ENCODE peak calls at places on chromosomes 4 and X, in five cellular contexts. One of them, this sample, is unnamed.

GRCh38 chr4:2696423-2696822 is 59.7 kb downstream of the TNIP2 start:
- DNase-seq in hepatocyte: no peak
- DNase-seq in mammary epithelial cell: no peak
- DNase-seq in AG04450: no peak
- DNase-seq in WERI-Rb-1: no peak
- DNase-seq in this sample: no peak

GRCh38 chrX:123083924-123084323 is 100.2 kb upstream of the GRIA3 start:
- DNase-seq in hepatocyte: no peak
- DNase-seq in mammary epithelial cell: peak
- DNase-seq in AG04450: no peak
- DNase-seq in WERI-Rb-1: no peak
- DNase-seq in this sample: no peak

GRCh38 chrX:129617420-129617819 is 37.3 kb downstream of the APLN start:
- DNase-seq in mammary epithelial cell: no peak
- DNase-seq in WERI-Rb-1: no peak
- DNase-seq in hepatocyte: no peak
- DNase-seq in AG04450: no peak
- DNase-seq in this sample: no peak

GRCh38 chr4:142126890-142127497 is 490.6 kb downstream of the IL15 start:
- DNase-seq in AG04450: peak
- DNase-seq in WERI-Rb-1: peak
- DNase-seq in hepatocyte: peak
- DNase-seq in mammary epithelial cell: peak
- DNase-seq in this sample: peak

GRCh38 chrX:12403474-12404082 is 265.3 kb downstream of the FRMPD4 start:
- DNase-seq in WERI-Rb-1: no peak
- DNase-seq in hepatocyte: no peak
- DNase-seq in mammary epithelial cell: peak
- DNase-seq in AG04450: no peak
- DNase-seq in this sample: no peak

GRCh38 chr4:38313999-38314561 is 349.9 kb upstream of the KLF3 start:
- DNase-seq in mammary epithelial cell: peak
- DNase-seq in hepatocyte: peak
- DNase-seq in WERI-Rb-1: no peak
- DNase-seq in AG04450: no peak
- DNase-seq in this sample: peak

GRCh38 chr4:152640058-152640921 is 39.5 kb downstream of the TMEM154 start:
- DNase-seq in mammary epithelial cell: no peak
- DNase-seq in WERI-Rb-1: no peak
- DNase-seq in hepatocyte: peak
- DNase-seq in AG04450: no peak
- DNase-seq in this sample: peak

GRCh38 chr4:16196482-16197393 is 29.5 kb downstream of the TAPT1 start:
- DNase-seq in WERI-Rb-1: no peak
- DNase-seq in AG04450: no peak
- DNase-seq in mammary epithelial cell: peak
- DNase-seq in hepatocyte: peak
- DNase-seq in this sample: peak

GRCh38 chr4:71595576-71596108 is 188.2 kb downstream of the GC start:
- DNase-seq in mammary epithelial cell: peak
- DNase-seq in AG04450: no peak
- DNase-seq in hepatocyte: no peak
- DNase-seq in WERI-Rb-1: no peak
- DNase-seq in this sample: no peak

GRCh38 chrX:132737743-132738142 is 220.7 kb downstream of the HS6ST2 start:
- DNase-seq in AG04450: no peak
- DNase-seq in hepatocyte: no peak
- DNase-seq in WERI-Rb-1: no peak
- DNase-seq in mammary epithelial cell: peak
- DNase-seq in this sample: no peak

GRCh38 chr4:157141976-157142375 is 66.0 kb downstream of the GLRB start:
- DNase-seq in mammary epithelial cell: no peak
- DNase-seq in WERI-Rb-1: no peak
- DNase-seq in hepatocyte: no peak
- DNase-seq in AG04450: no peak
- DNase-seq in this sample: no peak

GRCh38 chr4:33714971-33715370 is 2529.3 kb downstream of the ARAP2 start:
- DNase-seq in WERI-Rb-1: no peak
- DNase-seq in hepatocyte: no peak
- DNase-seq in mammary epithelial cell: no peak
- DNase-seq in AG04450: no peak
- DNase-seq in this sample: no peak

GRCh38 chr4:87445964-87446363 is 23.6 kb downstream of the NUDT9 start:
- DNase-seq in AG04450: no peak
- DNase-seq in hepatocyte: no peak
- DNase-seq in mammary epithelial cell: no peak
- DNase-seq in WERI-Rb-1: no peak
- DNase-seq in this sample: peak

GRCh38 chr4:87451537-87451936 is 29.2 kb downstream of the NUDT9 start:
- DNase-seq in WERI-Rb-1: no peak
- DNase-seq in hepatocyte: no peak
- DNase-seq in AG04450: no peak
- DNase-seq in mammary epithelial cell: no peak
- DNase-seq in this sample: no peak
- H3K27ac ChIP-seq in WERI-Rb-1: no peak
- H3K27ac ChIP-seq in hepatocyte: no peak
- H3K27ac ChIP-seq in AG04450: no peak
- H3K27ac ChIP-seq in mammary epithelial cell: no peak
- H3K27ac ChIP-seq in this sample: no peak

GRCh38 chrX:103376979-103377324 is 614 bp downstream of the BEX3 start:
- DNase-seq in AG04450: no peak
- DNase-seq in hepatocyte: peak
- DNase-seq in WERI-Rb-1: peak
- DNase-seq in mammary epithelial cell: no peak
- DNase-seq in this sample: no peak

GRCh38 chrX:103382893-103383292 is 6.6 kb downstream of the BEX3 start:
- DNase-seq in mammary epithelial cell: no peak
- DNase-seq in AG04450: no peak
- DNase-seq in hepatocyte: no peak
- DNase-seq in WERI-Rb-1: no peak
- DNase-seq in this sample: no peak

GRCh38 chrX:103373581-103373980 is 2.8 kb upstream of the BEX3 start:
- DNase-seq in AG04450: no peak
- DNase-seq in mammary epithelial cell: peak
- DNase-seq in WERI-Rb-1: no peak
- DNase-seq in hepatocyte: no peak
- DNase-seq in this sample: no peak

GRCh38 chrX:103376118-103376978 is at the start of gene BEX3:
- DNase-seq in mammary epithelial cell: no peak
- DNase-seq in AG04450: no peak
- DNase-seq in hepatocyte: peak
- DNase-seq in WERI-Rb-1: peak
- DNase-seq in this sample: peak

DNA sequence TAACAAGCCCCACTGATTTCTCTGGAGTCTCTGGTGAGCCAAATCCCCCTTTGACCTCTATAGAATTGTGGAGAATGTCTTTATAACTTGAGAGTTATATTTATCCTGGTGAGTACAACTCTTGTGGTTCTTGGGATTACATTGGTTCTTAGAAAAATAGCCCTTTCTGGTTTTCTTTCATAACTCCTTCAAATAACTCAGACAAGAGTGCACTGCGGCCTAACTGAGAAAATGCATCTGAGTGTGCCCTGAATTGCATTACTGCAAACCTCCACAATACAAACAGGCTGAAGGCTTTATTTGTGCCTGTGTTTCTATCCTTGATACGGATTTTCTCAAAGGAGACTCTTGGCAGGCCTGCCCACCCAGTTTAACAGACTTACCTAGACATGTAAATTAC is 2.7 kb downstream of the BEX3 start:
- DNase-seq in mammary epithelial cell: no peak
- DNase-seq in hepatocyte: no peak
- DNase-seq in AG04450: no peak
- DNase-seq in WERI-Rb-1: no peak
- DNase-seq in this sample: no peak
- H3K27ac ChIP-seq in mammary epithelial cell: no peak
- H3K27ac ChIP-seq in hepatocyte: no peak
- H3K27ac ChIP-seq in AG04450: peak
- H3K27ac ChIP-seq in WERI-Rb-1: no peak
- H3K27ac ChIP-seq in this sample: no peak

GRCh38 chr4:168528131-168528949 is 31.5 kb downstream of the PALLD start:
- DNase-seq in AG04450: no peak
- DNase-seq in hepatocyte: no peak
- DNase-seq in WERI-Rb-1: no peak
- DNase-seq in mammary epithelial cell: no peak
- DNase-seq in this sample: no peak

GRCh38 chr4:168531305-168531704 is 34.5 kb downstream of the PALLD start:
- DNase-seq in AG04450: no peak
- DNase-seq in hepatocyte: no peak
- DNase-seq in mammary epithelial cell: peak
- DNase-seq in WERI-Rb-1: no peak
- DNase-seq in this sample: no peak

GRCh38 chr4:168524897-168525296 is 28.0 kb downstream of the PALLD start:
- DNase-seq in WERI-Rb-1: no peak
- DNase-seq in AG04450: no peak
- DNase-seq in hepatocyte: no peak
- DNase-seq in mammary epithelial cell: no peak
- DNase-seq in this sample: no peak

GRCh38 chr4:168524006-168524405 is 27.2 kb downstream of the PALLD start:
- DNase-seq in AG04450: peak
- DNase-seq in hepatocyte: no peak
- DNase-seq in WERI-Rb-1: no peak
- DNase-seq in mammary epithelial cell: peak
- DNase-seq in this sample: no peak

DNA sequence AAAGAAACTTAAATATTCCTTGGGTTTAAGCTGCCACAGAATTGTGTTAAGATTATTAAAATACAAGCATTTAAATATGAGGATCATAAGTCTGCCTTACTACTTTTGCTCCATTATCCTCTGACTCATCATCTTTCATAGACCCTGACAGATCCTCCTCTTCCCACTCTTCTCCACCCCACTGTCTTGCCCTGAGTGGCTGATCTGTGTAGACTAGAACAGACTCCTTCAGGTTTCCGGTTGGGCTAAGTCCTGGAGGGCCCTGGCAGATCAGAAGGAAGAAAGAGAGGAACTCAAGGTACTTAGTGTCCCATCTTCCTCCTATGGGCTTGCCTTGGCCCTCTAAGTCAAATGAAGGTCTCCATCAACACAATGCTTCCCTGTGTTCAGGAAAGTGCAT is 30.7 kb downstream of the PALLD start:
- DNase-seq in hepatocyte: no peak
- DNase-seq in WERI-Rb-1: no peak
- DNase-seq in AG04450: no peak
- DNase-seq in mammary epithelial cell: no peak
- DNase-seq in this sample: no peak
- H3K27ac ChIP-seq in hepatocyte: no peak
- H3K27ac ChIP-seq in WERI-Rb-1: no peak
- H3K27ac ChIP-seq in AG04450: no peak
- H3K27ac ChIP-seq in mammary epithelial cell: no peak
- H3K27ac ChIP-seq in this sample: no peak

DNA sequence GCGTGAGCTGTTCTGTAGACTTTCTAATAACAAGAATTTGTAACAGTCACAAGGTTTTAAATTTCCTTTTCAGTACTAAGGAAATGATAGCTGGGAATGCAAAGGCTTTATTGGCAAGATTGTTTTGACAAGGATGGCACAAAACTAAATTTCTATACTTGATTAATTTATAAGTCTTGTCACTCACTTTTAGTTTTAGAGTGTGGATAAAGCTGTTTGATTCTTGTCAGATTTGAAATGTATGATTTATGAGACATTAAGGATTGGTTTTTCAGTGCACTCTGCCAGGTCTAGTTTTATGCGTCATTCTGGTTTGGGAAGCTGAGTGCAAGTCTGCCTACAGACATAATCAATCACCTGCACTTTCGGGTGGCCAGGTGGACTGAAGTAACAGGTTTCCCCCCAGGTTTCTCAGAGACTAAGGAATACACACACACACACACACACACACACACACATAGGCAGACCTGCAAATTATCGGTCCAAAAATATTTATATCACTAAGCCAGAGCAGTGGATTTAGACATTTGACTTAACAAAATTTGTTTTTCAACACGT is 9.3 kb downstream of the FHL1 start:
- DNase-seq in WERI-Rb-1: no peak
- DNase-seq in mammary epithelial cell: no peak
- DNase-seq in hepatocyte: no peak
- DNase-seq in AG04450: no peak
- DNase-seq in this sample: no peak
- H3K27ac ChIP-seq in WERI-Rb-1: no peak
- H3K27ac ChIP-seq in mammary epithelial cell: no peak
- H3K27ac ChIP-seq in hepatocyte: peak
- H3K27ac ChIP-seq in AG04450: no peak
- H3K27ac ChIP-seq in this sample: peak

This sample was measured in small intestine.